ENCODE peak calls at places on chromosomes 11 and 22, in nine cellular contexts. A is ELF-1, M is PC-9, D is COR-L47, W is GM13977, Z is T47D, Q is NCI-H1694 treated with DMSO at 0.1 percent for 48 hours, H is NCI-H748 treated with DMSO at 0.1 percent for 48 hours, P is hypothalamus. E is an unnamed sample.

GRCh38 chr11:30960387-30960992 is 374.3 kb upstream of the MPPED2 start:
- DNase-seq in Q (peak), A (no peak), P (no peak), H (peak), Z (peak), W (no peak), D (peak), M (no peak), E (no peak)

GRCh38 chr11:121520243-121521144 is 67.7 kb upstream of the SORL1-AS1 start:
- DNase-seq in H (no peak), P (no peak), Z (no peak), M (no peak), W (no peak), Q (no peak), D (no peak), A (no peak), E (no peak)

GRCh38 chr22:31584804-31585160 is 77.2 kb downstream of the PISD start:
- DNase-seq in D (no peak), Q (no peak), P (no peak), H (no peak), M (no peak), A (no peak), W (no peak), Z (no peak), E (no peak)

GRCh38 chr11:102981324-102981910 is 25.9 kb upstream of the MMP13 start:
- DNase-seq in W (no peak), A (no peak), D (no peak), H (no peak), M (no peak), Q (no peak), Z (no peak), P (no peak), E (no peak)

GRCh38 chr11:74694136-74694535 is 37.1 kb downstream of the CHRDL2 start:
- DNase-seq in D (no peak), Q (no peak), P (no peak), Z (no peak), M (no peak), A (peak), W (no peak), H (no peak), E (no peak)

GRCh38 chr11:128448487-128448886 is 138.9 kb downstream of the ETS1 start:
- DNase-seq in Q (no peak), P (no peak), H (no peak), D (no peak), Z (no peak), A (peak), M (peak), W (no peak), E (no peak)

GRCh38 chr22:19218541-19219233 is 40.2 kb upstream of the SLC25A1 start:
- DNase-seq in M (peak), W (no peak), A (peak), D (no peak), H (no peak), Z (no peak), Q (no peak), P (no peak), E (no peak)

GRCh38 chr11:130674686-130675085 is 226.2 kb downstream of the ADAMTS15 start:
- DNase-seq in Q (no peak), Z (no peak), M (no peak), W (no peak), H (no peak), A (no peak), D (no peak), P (no peak), E (no peak)

GRCh38 chr11:62150887-62151736 is 27.3 kb downstream of the INCENP start:
- DNase-seq in Q (no peak), P (no peak), Z (no peak), W (no peak), A (no peak), D (no peak), M (no peak), H (no peak), E (no peak)

GRCh38 chr11:74540270-74540669 is 46.7 kb upstream of the LIPT2 start:
- DNase-seq in W (no peak), Z (no peak), A (no peak), D (no peak), H (no peak), Q (no peak), P (no peak), M (no peak), E (no peak)

GRCh38 chr11:45163956-45164575 is 17.6 kb downstream of the PRDM11 start:
- DNase-seq in P (no peak), Z (no peak), W (peak), D (no peak), M (no peak), Q (peak), H (no peak), A (no peak), E (peak)

E was measured in germinal center.